ENCODE peak calls at places on chromosomes 4 and X, in four cellular contexts. L is GM12878, G is HCT116, X is tibial artery. B is an unnamed sample.

GRCh38 chr4:174069848-174070330 is 213.6 kb downstream of the FBXO8 start:
- DNase-seq in L (no peak), G (no peak), X (no peak), B (no peak)

GRCh38 chrX:130082244-130083106 is 27.8 kb downstream of the ELF4 start:
- DNase-seq in G (no peak), L (no peak), X (peak; percentile 64), B (peak; percentile 77)

GRCh38 chr4:1647432-1647831 is 36.7 kb downstream of the FAM53A start:
- DNase-seq in L (no peak), X (no peak), G (no peak), B (no peak)

GRCh38 chr4:117135634-117136354 is 50.4 kb upstream of the TRAM1L1 start:
- DNase-seq in L (no peak), X (no peak), G (no peak), B (no peak)

GRCh38 chrX:141439651-141440050 is 144.9 kb downstream of the SPANXA1 start:
- DNase-seq in X (no peak), L (no peak), G (no peak), B (no peak)

GRCh38 chr4:150235795-150236385 is 157.6 kb downstream of the DCLK2 start:
- DNase-seq in L (no peak), X (no peak), G (no peak), B (no peak)

GRCh38 chr4:14529653-14530052 is 472.6 kb upstream of the CPEB2 start:
- DNase-seq in G (no peak), L (no peak), X (no peak), B (no peak)

GRCh38 chrX:70039758-70040157 is 10.0 kb downstream of the AWAT2 start:
- DNase-seq in G (no peak), X (no peak), L (no peak), B (no peak)

GRCh38 chr4:83024233-83024632 is 10.8 kb upstream of the COPS4 start:
- DNase-seq in L (no peak), X (no peak), G (no peak), B (no peak)

GRCh38 chr4:7595883-7596535 is 161.3 kb upstream of the PSAPL1 start:
- DNase-seq in L (no peak), X (no peak), G (no peak), B (no peak)

GRCh38 chr4:7646384-7647061 is 211.8 kb upstream of the PSAPL1 start:
- DNase-seq in X (no peak), L (no peak), G (no peak), B (no peak)

GRCh38 chrX:119067023-119067739 is 5.6 kb upstream of the CT47C1 start:
- DNase-seq in G (peak; percentile 26), L (no peak), X (peak; percentile 71), B (peak; percentile 25)

GRCh38 chr4:21452931-21453330 is 495.6 kb downstream of the KCNIP4 start:
- DNase-seq in G (no peak), X (no peak), L (no peak), B (no peak)

GRCh38 chrX:151912221-151912620 is 468 bp upstream of the MAGEA4 start:
- DNase-seq in G (no peak), X (no peak), L (no peak), B (no peak)

GRCh38 chr4:98470831-98471230 is 187.6 kb downstream of the TSPAN5 start:
- DNase-seq in L (no peak), G (no peak), X (no peak), B (no peak)

GRCh38 chrX:115018040-115018647 is 728 bp upstream of the IL13RA2 start:
- DNase-seq in G (no peak), L (no peak), X (no peak), B (no peak)

GRCh38 chr4:15065516-15065915 is 63.2 kb downstream of the CPEB2 start:
- DNase-seq in G (no peak), L (no peak), X (no peak), B (no peak)

GRCh38 chr4:82785248-82786003 is 13.2 kb downstream of the SCD5 start:
- DNase-seq in L (no peak), X (no peak), G (peak; percentile 69), B (no peak)

GRCh38 chr4:47068986-47069385 is 37.6 kb downstream of the GABRB1 start:
- DNase-seq in X (no peak), G (no peak), L (no peak), B (no peak)

GRCh38 chr4:47705326-47705981 is 132.4 kb downstream of the CORIN start:
- DNase-seq in G (no peak), X (no peak), L (no peak), B (peak; percentile 44)

GRCh38 chr4:180751009-180751408 is 1492.2 kb upstream of the TENM3 start:
- DNase-seq in L (no peak), G (no peak), X (no peak), B (no peak)

GRCh38 chr4:9964884-9965283 is 56.4 kb downstream of the SLC2A9 start:
- DNase-seq in G (no peak), X (no peak), L (no peak), B (no peak)

GRCh38 chr4:108851346-108851745 is 88.5 kb upstream of the ETNPPL start:
- DNase-seq in L (no peak), X (no peak), G (no peak), B (no peak)

GRCh38 chr4:71609159-71609558 is 174.7 kb downstream of the GC start:
- DNase-seq in G (no peak), X (no peak), L (no peak), B (no peak)

GRCh38 chr4:78322032-78322431 is 229.5 kb upstream of the ANXA3 start:
- DNase-seq in G (no peak), X (no peak), L (no peak), B (no peak)

GRCh38 chr4:148112231-148112982 is 329.8 kb downstream of the NR3C2 start:
- DNase-seq in L (no peak), X (no peak), G (no peak), B (no peak)

GRCh38 chrX:105700316-105700715 is 122.0 kb upstream of the NRK start:
- DNase-seq in L (no peak), G (no peak), X (no peak), B (no peak)

GRCh38 chr4:47074836-47075235 is 43.5 kb downstream of the GABRB1 start:
- DNase-seq in L (no peak), X (no peak), G (no peak), B (no peak)

GRCh38 chrX:129678176-129678880 is 23.6 kb upstream of the APLN start:
- DNase-seq in L (no peak), G (no peak), X (peak; percentile 75), B (peak; percentile 16)

GRCh38 chr4:519203-519651 is 20.2 kb downstream of the PIGG start:
- DNase-seq in L (no peak), X (no peak), G (no peak), B (no peak)

GRCh38 chr4:177119693-177120092 is 190.0 kb upstream of the NEIL3 start:
- DNase-seq in X (no peak), G (no peak), L (no peak), B (no peak)

GRCh38 chr4:57635900-57636299 is 525.7 kb upstream of the IGFBP7 start:
- DNase-seq in G (no peak), L (no peak), X (no peak), B (no peak)

GRCh38 chrX:153722704-153723350 is 1.4 kb downstream of the BCAP31 start:
- DNase-seq in L (no peak), G (no peak), X (no peak), B (no peak)

GRCh38 chrX:27966955-27967354 is 14.3 kb downstream of the DCAF8L1 start:
- DNase-seq in G (no peak), L (no peak), X (no peak), B (no peak)

DNA sequence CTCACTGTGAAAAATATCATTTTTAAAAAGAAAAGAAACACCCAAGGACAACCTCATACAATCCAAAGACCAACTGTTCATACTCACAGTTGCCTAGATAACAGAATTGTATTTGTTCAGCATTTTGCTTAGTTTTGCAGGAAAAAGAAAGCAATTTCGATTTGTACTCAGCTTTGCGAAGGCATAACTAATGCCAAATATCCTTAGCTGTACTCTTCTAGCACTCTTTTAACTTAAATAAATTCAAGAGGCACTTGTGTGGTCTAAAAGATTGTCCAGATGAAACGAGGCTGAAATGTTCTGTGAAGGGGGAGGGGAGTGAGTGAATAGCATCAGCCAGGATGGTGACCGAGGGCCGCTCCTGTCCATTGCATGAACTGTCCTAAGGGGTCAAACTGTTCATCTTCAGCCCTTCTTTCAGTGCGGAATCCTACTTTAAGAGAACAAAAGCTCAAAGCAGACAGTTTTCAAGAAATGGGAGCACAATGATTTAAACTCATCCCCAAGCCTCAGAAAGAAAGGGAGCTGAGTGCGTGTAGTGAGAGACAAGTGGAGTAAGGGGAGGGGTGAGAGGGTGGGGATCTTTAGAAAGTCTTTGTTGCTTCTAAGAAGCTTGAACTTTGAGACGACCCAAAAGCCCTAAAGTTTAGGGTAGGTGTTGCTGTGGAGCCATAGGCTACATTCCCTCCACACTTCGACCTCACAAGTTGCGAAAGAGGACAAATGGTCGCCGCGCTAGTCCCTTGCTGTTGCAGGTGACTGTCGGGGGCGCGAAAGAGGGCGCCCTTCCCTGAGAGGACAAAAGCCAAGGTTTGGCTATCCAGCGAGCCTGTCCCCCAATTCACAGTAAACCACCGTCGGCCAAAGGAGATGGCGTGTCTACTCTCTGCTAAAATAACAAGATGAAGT is 4.0 kb upstream of the NEUROG2 start:
- DNase-seq in G (no peak), L (no peak), X (no peak), B (no peak)
- TF ChIP-seq CTCF in G (no peak), L (peak; percentile 25), X (no peak), B (peak; percentile 56)

GRCh38 chr4:126710935-126711334 is 921.8 kb upstream of the INTU start:
- DNase-seq in G (no peak), L (no peak), X (no peak), B (no peak)

GRCh38 chr4:126715681-126716080 is 917.1 kb upstream of the INTU start:
- DNase-seq in X (no peak), G (no peak), L (no peak), B (no peak)

GRCh38 chr4:126719803-126720202 is 913.0 kb upstream of the INTU start:
- DNase-seq in G (no peak), L (no peak), X (no peak), B (no peak)

GRCh38 chr4:126718161-126718560 is 914.6 kb upstream of the INTU start:
- DNase-seq in L (no peak), G (no peak), X (no peak), B (no peak)

DNA sequence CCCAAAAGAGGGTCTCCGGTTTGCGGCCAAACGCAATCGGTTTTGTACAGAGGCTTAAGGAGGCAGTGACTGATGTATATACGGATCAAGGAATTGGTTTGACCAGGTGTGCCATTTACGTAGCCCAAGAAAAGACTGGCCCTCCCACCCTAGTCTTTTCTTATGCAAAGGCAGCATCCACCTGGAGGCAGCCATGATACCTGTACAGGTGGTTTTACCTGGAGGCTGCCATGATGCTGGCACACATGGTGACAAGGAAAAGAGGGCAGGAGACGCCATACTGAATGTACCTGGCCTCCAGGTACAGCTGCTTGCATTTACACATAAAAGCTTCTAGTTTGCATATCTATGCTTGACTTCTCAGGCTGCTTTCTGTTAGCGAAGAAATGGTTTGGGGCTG is 917.7 kb upstream of the INTU start:
- DNase-seq in G (no peak), X (no peak), L (no peak), B (no peak)
- TF ChIP-seq CTCF in G (no peak), X (no peak), L (no peak), B (no peak)

GRCh38 chr4:137819964-137820383 is 287.7 kb upstream of the PCDH18 start:
- DNase-seq in G (peak; percentile 50), X (no peak), L (peak; percentile 1), B (peak; percentile 10)
- TF ChIP-seq CTCF in G (peak; percentile 67), X (no peak), L (peak; percentile 62), B (peak; percentile 44)

DNA sequence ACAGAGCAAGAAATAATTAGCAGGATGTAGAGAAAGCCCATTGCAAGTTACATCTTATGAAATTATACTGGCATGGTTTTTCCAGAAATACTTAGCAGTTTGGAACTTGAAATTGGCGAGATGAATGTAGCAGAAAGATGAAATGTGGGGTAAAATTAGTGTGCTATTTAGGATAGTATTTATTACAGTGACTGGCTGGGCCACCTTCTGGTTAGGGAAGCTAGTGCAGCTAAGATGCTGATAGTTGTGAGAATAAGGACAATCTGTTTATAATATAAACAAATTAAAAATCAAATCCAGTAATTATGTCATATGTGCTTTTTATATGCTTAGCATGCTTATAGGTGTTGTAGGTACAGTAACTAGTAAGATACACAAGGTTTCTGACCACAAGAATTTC is 74.8 kb downstream of the IL15 start:
- DNase-seq in G (no peak), X (no peak), L (no peak), B (no peak)
- TF ChIP-seq CTCF in G (peak; percentile 64), X (peak; percentile 64), L (peak; percentile 49), B (peak; percentile 46)

B was measured in GM13976.